ENCODE peak calls at places on chromosomes 4 and X, in six cellular contexts. One of them, this sample, is unnamed.

GRCh38 chr4:73895201-73896177 is 26.3 kb downstream of the CXCL1 start:
- DNase-seq in CD8-positive, alpha-beta T cell: no peak
- DNase-seq in fibroblast of villous mesenchyme: no peak
- DNase-seq in neural progenitor cell: no peak
- DNase-seq in Panc1: no peak
- DNase-seq in astrocyte of the spinal cord: no peak
- DNase-seq in this sample: no peak

GRCh38 chr4:69775488-69775887 is 15.1 kb upstream of the SULT1B1 start:
- DNase-seq in CD8-positive, alpha-beta T cell: no peak
- DNase-seq in fibroblast of villous mesenchyme: no peak
- DNase-seq in neural progenitor cell: no peak
- DNase-seq in Panc1: no peak
- DNase-seq in astrocyte of the spinal cord: no peak
- DNase-seq in this sample: no peak

GRCh38 chr4:107278791-107279481 is 242.8 kb upstream of the DKK2 start:
- DNase-seq in CD8-positive, alpha-beta T cell: no peak
- DNase-seq in fibroblast of villous mesenchyme: peak
- DNase-seq in neural progenitor cell: no peak
- DNase-seq in Panc1: no peak
- DNase-seq in astrocyte of the spinal cord: peak
- DNase-seq in this sample: no peak

GRCh38 chr4:145481164-145481941 is at the start of gene SMAD1:
- DNase-seq in CD8-positive, alpha-beta T cell: no peak
- DNase-seq in fibroblast of villous mesenchyme: peak
- DNase-seq in neural progenitor cell: peak
- DNase-seq in Panc1: no peak
- DNase-seq in astrocyte of the spinal cord: peak
- DNase-seq in this sample: no peak

GRCh38 chr4:136412708-136413107 is 1119.6 kb downstream of the PCDH18 start:
- DNase-seq in CD8-positive, alpha-beta T cell: no peak
- DNase-seq in fibroblast of villous mesenchyme: peak
- DNase-seq in neural progenitor cell: no peak
- DNase-seq in Panc1: no peak
- DNase-seq in astrocyte of the spinal cord: peak
- DNase-seq in this sample: no peak

GRCh38 chr4:99536848-99537247 is 26.0 kb downstream of the C4orf17 start:
- DNase-seq in CD8-positive, alpha-beta T cell: no peak
- DNase-seq in fibroblast of villous mesenchyme: no peak
- DNase-seq in neural progenitor cell: no peak
- DNase-seq in Panc1: no peak
- DNase-seq in astrocyte of the spinal cord: no peak
- DNase-seq in this sample: no peak

GRCh38 chrX:38304010-38304409 is 23.3 kb downstream of the RPGR start:
- DNase-seq in CD8-positive, alpha-beta T cell: no peak
- DNase-seq in fibroblast of villous mesenchyme: no peak
- DNase-seq in neural progenitor cell: peak
- DNase-seq in Panc1: no peak
- DNase-seq in astrocyte of the spinal cord: peak
- DNase-seq in this sample: no peak

GRCh38 chrX:103817502-103817901 is 14.6 kb downstream of the RAB9B start:
- DNase-seq in CD8-positive, alpha-beta T cell: no peak
- DNase-seq in fibroblast of villous mesenchyme: peak
- DNase-seq in neural progenitor cell: peak
- DNase-seq in Panc1: peak
- DNase-seq in astrocyte of the spinal cord: peak
- DNase-seq in this sample: no peak

GRCh38 chrX:46953597-46953996 is 41.4 kb downstream of the JADE3 start:
- DNase-seq in CD8-positive, alpha-beta T cell: no peak
- DNase-seq in fibroblast of villous mesenchyme: peak
- DNase-seq in neural progenitor cell: peak
- DNase-seq in Panc1: no peak
- DNase-seq in astrocyte of the spinal cord: peak
- DNase-seq in this sample: no peak

GRCh38 chr4:46329118-46329976 is 60.6 kb downstream of the GABRA2 start:
- DNase-seq in CD8-positive, alpha-beta T cell: no peak
- DNase-seq in fibroblast of villous mesenchyme: peak
- DNase-seq in neural progenitor cell: peak
- DNase-seq in Panc1: peak
- DNase-seq in astrocyte of the spinal cord: peak
- DNase-seq in this sample: no peak

GRCh38 chrX:38018734-38019410 is 12.5 kb downstream of the SYTL5 start:
- DNase-seq in CD8-positive, alpha-beta T cell: no peak
- DNase-seq in fibroblast of villous mesenchyme: no peak
- DNase-seq in neural progenitor cell: no peak
- DNase-seq in Panc1: no peak
- DNase-seq in astrocyte of the spinal cord: peak
- DNase-seq in this sample: no peak

GRCh38 chr4:60611762-60612496 is 588.2 kb upstream of the ADGRL3 start:
- DNase-seq in CD8-positive, alpha-beta T cell: no peak
- DNase-seq in fibroblast of villous mesenchyme: no peak
- DNase-seq in neural progenitor cell: no peak
- DNase-seq in Panc1: no peak
- DNase-seq in astrocyte of the spinal cord: peak
- DNase-seq in this sample: no peak

GRCh38 chrX:129403974-129404669 is 119.2 kb downstream of the SMARCA1 start:
- DNase-seq in CD8-positive, alpha-beta T cell: no peak
- DNase-seq in fibroblast of villous mesenchyme: peak
- DNase-seq in neural progenitor cell: no peak
- DNase-seq in Panc1: no peak
- DNase-seq in astrocyte of the spinal cord: peak
- DNase-seq in this sample: no peak

GRCh38 chr4:156764145-156764544 is 207.5 kb downstream of the PDGFC start:
- DNase-seq in CD8-positive, alpha-beta T cell: no peak
- DNase-seq in fibroblast of villous mesenchyme: peak
- DNase-seq in neural progenitor cell: no peak
- DNase-seq in Panc1: no peak
- DNase-seq in astrocyte of the spinal cord: peak
- DNase-seq in this sample: no peak

GRCh38 chr4:88017516-88018302 is 10.3 kb downstream of the PKD2 start:
- DNase-seq in CD8-positive, alpha-beta T cell: no peak
- DNase-seq in fibroblast of villous mesenchyme: peak
- DNase-seq in neural progenitor cell: no peak
- DNase-seq in Panc1: peak
- DNase-seq in astrocyte of the spinal cord: peak
- DNase-seq in this sample: no peak

GRCh38 chrX:72041901-72042859 is 89.5 kb downstream of the RTL5 start:
- DNase-seq in CD8-positive, alpha-beta T cell: no peak
- DNase-seq in fibroblast of villous mesenchyme: peak
- DNase-seq in neural progenitor cell: no peak
- DNase-seq in Panc1: no peak
- DNase-seq in astrocyte of the spinal cord: peak
- DNase-seq in this sample: no peak

GRCh38 chr4:183072181-183072580 is 26.9 kb upstream of the WWC2 start:
- DNase-seq in CD8-positive, alpha-beta T cell: no peak
- DNase-seq in fibroblast of villous mesenchyme: no peak
- DNase-seq in neural progenitor cell: no peak
- DNase-seq in Panc1: no peak
- DNase-seq in astrocyte of the spinal cord: no peak
- DNase-seq in this sample: no peak

GRCh38 chrX:136491832-136492231 is 4.1 kb downstream of the BRS3 start:
- DNase-seq in CD8-positive, alpha-beta T cell: no peak
- DNase-seq in fibroblast of villous mesenchyme: no peak
- DNase-seq in neural progenitor cell: peak
- DNase-seq in Panc1: no peak
- DNase-seq in astrocyte of the spinal cord: no peak
- DNase-seq in this sample: no peak

GRCh38 chr4:98508825-98509539 is 149.4 kb downstream of the TSPAN5 start:
- DNase-seq in CD8-positive, alpha-beta T cell: no peak
- DNase-seq in fibroblast of villous mesenchyme: no peak
- DNase-seq in neural progenitor cell: peak
- DNase-seq in Panc1: no peak
- DNase-seq in astrocyte of the spinal cord: no peak
- DNase-seq in this sample: no peak

GRCh38 chr4:138897818-138898226 is 117.8 kb upstream of the NOCT start:
- DNase-seq in CD8-positive, alpha-beta T cell: no peak
- DNase-seq in fibroblast of villous mesenchyme: peak
- DNase-seq in neural progenitor cell: no peak
- DNase-seq in Panc1: peak
- DNase-seq in astrocyte of the spinal cord: peak
- DNase-seq in this sample: no peak

DNA sequence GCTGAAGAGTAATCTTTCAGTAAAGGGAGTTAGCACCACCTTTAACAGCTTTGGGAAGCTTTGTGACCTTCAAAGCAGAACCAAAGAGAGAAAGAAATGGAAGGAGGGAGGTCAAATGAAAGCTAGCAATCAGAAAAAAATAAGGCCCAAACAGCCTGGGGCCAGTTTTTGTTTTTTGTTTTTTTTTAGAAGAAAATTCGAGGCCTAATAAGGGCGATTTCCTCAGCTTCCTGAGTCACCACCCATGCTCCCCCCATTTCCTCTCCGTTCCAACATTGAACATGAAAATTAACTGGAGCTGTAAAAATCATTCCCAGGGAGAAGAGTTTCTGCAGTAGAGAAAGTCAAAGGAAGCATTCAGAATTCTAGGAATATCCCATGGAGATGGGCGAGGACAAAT is 115.1 kb downstream of the SH3KBP1 start:
- DNase-seq in CD8-positive, alpha-beta T cell: no peak
- DNase-seq in fibroblast of villous mesenchyme: peak
- DNase-seq in neural progenitor cell: no peak
- DNase-seq in Panc1: no peak
- DNase-seq in astrocyte of the spinal cord: peak
- DNase-seq in this sample: no peak
- H3K4me3 ChIP-seq in CD8-positive, alpha-beta T cell: no peak
- H3K4me3 ChIP-seq in fibroblast of villous mesenchyme: no peak
- H3K4me3 ChIP-seq in neural progenitor cell: no peak
- H3K4me3 ChIP-seq in Panc1: no peak
- H3K4me3 ChIP-seq in astrocyte of the spinal cord: no peak
- H3K4me3 ChIP-seq in this sample: no peak

DNA sequence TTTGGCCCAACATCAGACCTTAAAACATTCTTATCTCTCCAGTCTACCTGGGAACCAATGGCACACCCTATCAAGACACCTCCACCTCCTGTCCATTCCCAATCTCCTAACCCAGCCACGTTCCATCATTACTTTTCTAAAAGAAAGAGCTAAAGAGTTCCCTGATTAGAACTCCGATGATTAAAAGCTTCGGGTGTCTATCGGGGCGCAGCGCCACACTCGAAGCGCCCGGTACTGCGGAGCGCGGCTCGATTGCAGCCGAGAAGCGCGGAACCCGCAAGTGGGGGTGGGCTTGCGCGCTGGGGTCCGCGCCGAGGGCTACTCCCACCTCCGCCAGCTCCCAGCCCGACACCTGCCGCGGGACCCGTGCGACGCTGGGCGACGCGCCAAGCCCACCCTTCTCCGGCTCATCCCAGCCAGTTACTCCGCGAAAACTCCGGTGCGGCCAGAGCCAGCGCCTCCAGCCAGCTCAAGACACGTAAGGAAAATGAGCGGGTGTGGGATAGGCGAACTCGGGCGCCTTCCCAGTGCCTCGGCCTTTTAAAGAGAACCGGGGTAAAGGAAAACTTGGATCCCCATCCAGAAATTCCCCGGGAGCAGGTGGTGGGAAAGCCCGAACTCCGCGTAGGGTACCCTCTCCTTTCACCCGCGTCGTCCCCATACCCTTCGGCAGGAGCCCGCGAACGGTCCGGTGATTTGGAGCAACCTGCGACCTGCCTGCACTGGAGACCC is 601 bp downstream of the NPY1R start:
- DNase-seq in CD8-positive, alpha-beta T cell: no peak
- DNase-seq in fibroblast of villous mesenchyme: peak
- DNase-seq in neural progenitor cell: peak
- DNase-seq in Panc1: no peak
- DNase-seq in astrocyte of the spinal cord: peak
- DNase-seq in this sample: no peak
- TF ChIP-seq CTCF in CD8-positive, alpha-beta T cell: no peak
- TF ChIP-seq CTCF in fibroblast of villous mesenchyme: no peak
- TF ChIP-seq CTCF in neural progenitor cell: peak
- TF ChIP-seq CTCF in Panc1: peak
- TF ChIP-seq CTCF in astrocyte of the spinal cord: peak
- TF ChIP-seq CTCF in this sample: no peak

DNA sequence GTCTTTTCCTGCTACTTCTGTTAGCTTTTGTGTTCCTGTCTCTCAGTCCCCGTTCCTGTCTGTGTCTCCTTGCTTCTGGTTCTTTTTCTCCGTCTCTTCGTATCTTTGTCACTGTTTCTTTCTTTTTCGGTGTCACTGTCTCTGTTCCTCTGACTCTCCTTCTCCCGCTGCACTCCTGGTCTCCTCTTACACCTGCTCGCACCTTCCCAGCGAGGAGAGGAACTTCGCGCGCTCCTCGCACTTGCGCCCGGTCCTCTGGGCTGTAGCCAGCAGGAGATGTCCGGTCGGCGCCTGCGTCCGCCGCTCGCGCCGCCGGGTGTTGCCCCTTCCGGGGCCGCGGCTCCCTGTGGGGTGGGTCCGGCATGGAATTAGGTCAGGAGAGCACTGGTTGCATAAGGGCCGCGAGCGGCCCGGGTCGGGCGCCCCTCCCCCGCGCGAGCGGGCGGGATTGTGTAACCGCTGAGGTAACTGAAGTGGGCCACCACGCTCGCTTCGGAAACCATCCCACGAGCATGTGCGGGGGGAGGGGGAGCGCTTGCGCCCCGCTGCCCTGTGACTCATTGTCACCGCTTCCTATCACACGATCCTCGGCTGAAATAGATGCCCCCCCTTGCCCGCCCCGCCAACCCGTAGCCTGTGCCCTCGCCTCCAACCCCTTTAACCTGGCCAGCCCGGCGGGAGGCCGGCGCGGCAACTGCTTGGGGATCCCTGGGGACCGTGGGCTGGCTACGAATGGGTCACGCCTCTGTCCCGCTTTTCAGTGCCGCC is 1.6 kb downstream of the LONRF3 start:
- DNase-seq in CD8-positive, alpha-beta T cell: peak
- DNase-seq in fibroblast of villous mesenchyme: peak
- DNase-seq in neural progenitor cell: peak
- DNase-seq in Panc1: no peak
- DNase-seq in astrocyte of the spinal cord: no peak
- DNase-seq in this sample: no peak
- H3K4me3 ChIP-seq in CD8-positive, alpha-beta T cell: peak
- H3K4me3 ChIP-seq in fibroblast of villous mesenchyme: peak
- H3K4me3 ChIP-seq in neural progenitor cell: peak
- H3K4me3 ChIP-seq in Panc1: peak
- H3K4me3 ChIP-seq in astrocyte of the spinal cord: peak
- H3K4me3 ChIP-seq in this sample: peak

GRCh38 chr4:184727430-184727829 is 6.5 kb downstream of the CENPU start:
- DNase-seq in CD8-positive, alpha-beta T cell: no peak
- DNase-seq in fibroblast of villous mesenchyme: no peak
- DNase-seq in neural progenitor cell: no peak
- DNase-seq in Panc1: no peak
- DNase-seq in astrocyte of the spinal cord: no peak
- DNase-seq in this sample: no peak

GRCh38 chr4:184721254-184721653 is 12.6 kb downstream of the CENPU start:
- DNase-seq in CD8-positive, alpha-beta T cell: no peak
- DNase-seq in fibroblast of villous mesenchyme: no peak
- DNase-seq in neural progenitor cell: no peak
- DNase-seq in Panc1: no peak
- DNase-seq in astrocyte of the spinal cord: no peak
- DNase-seq in this sample: no peak

GRCh38 chr4:184719407-184719806 is 14.5 kb downstream of the CENPU start:
- DNase-seq in CD8-positive, alpha-beta T cell: no peak
- DNase-seq in fibroblast of villous mesenchyme: no peak
- DNase-seq in neural progenitor cell: no peak
- DNase-seq in Panc1: no peak
- DNase-seq in astrocyte of the spinal cord: no peak
- DNase-seq in this sample: no peak

DNA sequence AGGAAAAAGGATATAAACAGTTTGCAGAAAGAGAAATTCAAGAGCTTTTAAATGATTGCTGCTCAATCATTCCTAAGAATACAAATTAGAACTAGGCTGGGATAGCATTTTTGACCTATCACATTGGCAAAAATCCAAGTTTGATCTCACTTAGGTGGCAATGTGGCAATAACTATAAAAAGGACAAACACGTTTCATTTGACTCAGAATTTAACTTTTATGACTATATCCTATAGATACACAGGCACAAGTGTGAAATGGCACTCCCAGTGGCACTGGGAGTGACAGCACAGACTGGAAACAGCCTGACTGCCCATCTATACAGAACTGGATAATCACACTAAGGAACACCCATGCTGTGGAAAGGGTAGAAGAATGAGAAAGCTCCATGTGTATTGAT is 11.1 kb downstream of the CENPU start:
- DNase-seq in CD8-positive, alpha-beta T cell: no peak
- DNase-seq in fibroblast of villous mesenchyme: no peak
- DNase-seq in neural progenitor cell: no peak
- DNase-seq in Panc1: no peak
- DNase-seq in astrocyte of the spinal cord: no peak
- DNase-seq in this sample: no peak
- TF ChIP-seq CTCF in CD8-positive, alpha-beta T cell: no peak
- TF ChIP-seq CTCF in fibroblast of villous mesenchyme: no peak
- TF ChIP-seq CTCF in neural progenitor cell: no peak
- TF ChIP-seq CTCF in Panc1: peak
- TF ChIP-seq CTCF in astrocyte of the spinal cord: no peak
- TF ChIP-seq CTCF in this sample: peak